ENCODE peak calls at places on chromosomes 7 and 10, in five cellular contexts. One of them, this sample, is unnamed.

GRCh38 chr10:101438881-101439391 is 85.0 kb downstream of the BTRC start:
- DNase-seq in NB4: no peak
- DNase-seq in thoracic aorta: no peak
- DNase-seq in astrocyte: no peak
- DNase-seq in AG09309: no peak
- DNase-seq in this sample: no peak

GRCh38 chr10:44300666-44301649 is 83.9 kb downstream of the CXCL12 start:
- DNase-seq in NB4: no peak
- DNase-seq in thoracic aorta: no peak
- DNase-seq in astrocyte: peak
- DNase-seq in AG09309: peak
- DNase-seq in this sample: peak

GRCh38 chr10:4183761-4184261 is 398.8 kb upstream of the KLF6 start:
- DNase-seq in thoracic aorta: no peak
- DNase-seq in AG09309: no peak
- DNase-seq in NB4: no peak
- DNase-seq in astrocyte: peak
- DNase-seq in this sample: peak

GRCh38 chr7:26167293-26167934 is 15.4 kb downstream of the NFE2L3 start:
- DNase-seq in AG09309: no peak
- DNase-seq in thoracic aorta: no peak
- DNase-seq in NB4: no peak
- DNase-seq in astrocyte: no peak
- DNase-seq in this sample: no peak

GRCh38 chr7:1758417-1758858 is 88.4 kb downstream of the ELFN1 start:
- DNase-seq in astrocyte: no peak
- DNase-seq in AG09309: no peak
- DNase-seq in thoracic aorta: no peak
- DNase-seq in NB4: peak
- DNase-seq in this sample: peak

GRCh38 chr7:2522780-2523433 is 3.3 kb downstream of the LFNG start:
- DNase-seq in AG09309: no peak
- DNase-seq in thoracic aorta: no peak
- DNase-seq in astrocyte: peak
- DNase-seq in NB4: no peak
- DNase-seq in this sample: peak

GRCh38 chr7:8125680-8126444 is 136.1 kb downstream of the ICA1 start:
- DNase-seq in NB4: peak
- DNase-seq in astrocyte: no peak
- DNase-seq in thoracic aorta: no peak
- DNase-seq in AG09309: no peak
- DNase-seq in this sample: no peak

GRCh38 chr7:39554583-39555140 is 11.5 kb upstream of the YAE1 start:
- DNase-seq in thoracic aorta: no peak
- DNase-seq in AG09309: peak
- DNase-seq in NB4: no peak
- DNase-seq in astrocyte: no peak
- DNase-seq in this sample: no peak

GRCh38 chr10:59611048-59611447 is 98.6 kb downstream of the SLC16A9 start:
- DNase-seq in AG09309: no peak
- DNase-seq in thoracic aorta: no peak
- DNase-seq in NB4: no peak
- DNase-seq in astrocyte: no peak
- DNase-seq in this sample: no peak

GRCh38 chr7:51315393-51316261 is 982 bp downstream of the COBL start:
- DNase-seq in NB4: no peak
- DNase-seq in AG09309: no peak
- DNase-seq in thoracic aorta: no peak
- DNase-seq in astrocyte: peak
- DNase-seq in this sample: peak

GRCh38 chr10:22758862-22759261 is 44.5 kb upstream of the PIP4K2A start:
- DNase-seq in thoracic aorta: no peak
- DNase-seq in astrocyte: no peak
- DNase-seq in NB4: no peak
- DNase-seq in AG09309: no peak
- DNase-seq in this sample: no peak

GRCh38 chr10:124943301-124944092 is 1.6 kb downstream of the ZRANB1 start:
- DNase-seq in NB4: no peak
- DNase-seq in AG09309: peak
- DNase-seq in thoracic aorta: no peak
- DNase-seq in astrocyte: peak
- DNase-seq in this sample: peak
- H3K4me3 ChIP-seq in NB4: no peak
- H3K4me3 ChIP-seq in AG09309: no peak
- H3K4me3 ChIP-seq in thoracic aorta: no peak
- H3K4me3 ChIP-seq in astrocyte: no peak
- H3K4me3 ChIP-seq in this sample: no peak

DNA sequence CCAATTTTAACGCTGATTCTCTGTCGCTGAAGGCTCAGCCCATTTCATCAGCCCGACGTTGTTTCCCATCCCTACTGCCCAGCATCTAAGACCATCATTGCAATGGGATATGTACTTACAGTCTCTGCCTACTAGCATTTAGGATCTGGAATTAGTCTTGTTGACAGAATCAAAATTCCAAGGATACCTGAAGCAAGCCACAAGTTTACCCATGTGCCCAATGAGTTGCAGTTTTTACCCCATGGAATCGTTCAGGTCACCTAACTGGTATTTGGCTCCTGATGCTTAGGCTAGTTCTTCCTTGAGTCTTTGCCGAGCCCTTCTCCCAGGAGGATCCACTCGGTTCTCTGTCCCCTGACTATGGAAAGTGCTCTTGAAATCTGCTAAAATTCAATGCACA is 276.8 kb downstream of the DNAJB9 start:
- DNase-seq in astrocyte: no peak
- DNase-seq in thoracic aorta: no peak
- DNase-seq in AG09309: no peak
- DNase-seq in NB4: no peak
- DNase-seq in this sample: no peak
- TF ChIP-seq CTCF in astrocyte: no peak
- TF ChIP-seq CTCF in thoracic aorta: no peak
- TF ChIP-seq CTCF in AG09309: no peak
- TF ChIP-seq CTCF in NB4: no peak
- TF ChIP-seq CTCF in this sample: no peak

GRCh38 chr7:27636326-27637006 is 26.2 kb downstream of the HIBADH start:
- DNase-seq in astrocyte: no peak
- DNase-seq in thoracic aorta: no peak
- DNase-seq in NB4: no peak
- DNase-seq in AG09309: peak
- DNase-seq in this sample: peak
- H3K4me3 ChIP-seq in astrocyte: no peak
- H3K4me3 ChIP-seq in thoracic aorta: no peak
- H3K4me3 ChIP-seq in NB4: no peak
- H3K4me3 ChIP-seq in AG09309: no peak
- H3K4me3 ChIP-seq in this sample: no peak

DNA sequence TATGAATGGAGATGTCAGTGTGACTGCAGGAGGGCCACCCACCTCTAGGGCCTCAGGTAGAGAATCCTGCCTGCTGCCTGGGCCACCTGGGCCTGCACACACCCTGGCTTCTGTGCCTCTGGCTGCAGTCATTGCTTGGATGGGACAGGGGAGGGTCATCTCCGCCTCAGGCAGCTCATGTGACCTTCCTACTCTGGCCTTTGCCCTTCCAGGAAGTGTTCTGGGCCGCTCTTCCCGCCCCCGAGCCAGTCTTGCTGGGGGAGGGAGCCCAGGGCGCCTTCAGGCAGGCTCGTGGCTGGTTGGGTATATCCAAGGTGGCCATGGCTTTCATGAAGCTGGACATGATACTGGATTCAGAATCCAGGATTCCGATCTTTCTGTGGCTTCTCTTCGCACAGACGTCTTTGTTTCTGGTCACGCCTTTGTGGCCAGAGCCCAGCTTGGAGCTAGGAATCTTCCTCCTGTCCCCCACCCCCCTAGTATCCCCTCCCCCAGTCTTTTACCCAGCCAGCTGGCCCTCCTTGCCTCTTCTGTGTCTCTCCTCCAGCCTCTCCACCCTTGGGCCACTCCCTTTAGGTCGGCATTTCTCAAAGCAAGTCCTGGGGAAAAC is 119.5 kb downstream of the ZMIZ1 start:
- DNase-seq in astrocyte: no peak
- DNase-seq in NB4: no peak
- DNase-seq in AG09309: no peak
- DNase-seq in thoracic aorta: no peak
- DNase-seq in this sample: no peak
- TF ChIP-seq CTCF in astrocyte: no peak
- TF ChIP-seq CTCF in NB4: no peak
- TF ChIP-seq CTCF in AG09309: no peak
- TF ChIP-seq CTCF in thoracic aorta: no peak
- TF ChIP-seq CTCF in this sample: no peak

GRCh38 chr7:125681508-125681907 is 751.9 kb upstream of the POT1 start:
- DNase-seq in thoracic aorta: no peak
- DNase-seq in NB4: no peak
- DNase-seq in astrocyte: no peak
- DNase-seq in AG09309: no peak
- DNase-seq in this sample: no peak
- H3K4me3 ChIP-seq in thoracic aorta: no peak
- H3K4me3 ChIP-seq in NB4: no peak
- H3K4me3 ChIP-seq in astrocyte: no peak
- H3K4me3 ChIP-seq in AG09309: no peak
- H3K4me3 ChIP-seq in this sample: no peak

GRCh38 chr10:36989233-36989632 is 136.2 kb upstream of the ANKRD30A start:
- DNase-seq in AG09309: no peak
- DNase-seq in NB4: no peak
- DNase-seq in astrocyte: no peak
- DNase-seq in thoracic aorta: no peak
- DNase-seq in this sample: no peak
- TF ChIP-seq CTCF in AG09309: no peak
- TF ChIP-seq CTCF in NB4: no peak
- TF ChIP-seq CTCF in astrocyte: no peak
- TF ChIP-seq CTCF in thoracic aorta: no peak
- TF ChIP-seq CTCF in this sample: no peak

DNA sequence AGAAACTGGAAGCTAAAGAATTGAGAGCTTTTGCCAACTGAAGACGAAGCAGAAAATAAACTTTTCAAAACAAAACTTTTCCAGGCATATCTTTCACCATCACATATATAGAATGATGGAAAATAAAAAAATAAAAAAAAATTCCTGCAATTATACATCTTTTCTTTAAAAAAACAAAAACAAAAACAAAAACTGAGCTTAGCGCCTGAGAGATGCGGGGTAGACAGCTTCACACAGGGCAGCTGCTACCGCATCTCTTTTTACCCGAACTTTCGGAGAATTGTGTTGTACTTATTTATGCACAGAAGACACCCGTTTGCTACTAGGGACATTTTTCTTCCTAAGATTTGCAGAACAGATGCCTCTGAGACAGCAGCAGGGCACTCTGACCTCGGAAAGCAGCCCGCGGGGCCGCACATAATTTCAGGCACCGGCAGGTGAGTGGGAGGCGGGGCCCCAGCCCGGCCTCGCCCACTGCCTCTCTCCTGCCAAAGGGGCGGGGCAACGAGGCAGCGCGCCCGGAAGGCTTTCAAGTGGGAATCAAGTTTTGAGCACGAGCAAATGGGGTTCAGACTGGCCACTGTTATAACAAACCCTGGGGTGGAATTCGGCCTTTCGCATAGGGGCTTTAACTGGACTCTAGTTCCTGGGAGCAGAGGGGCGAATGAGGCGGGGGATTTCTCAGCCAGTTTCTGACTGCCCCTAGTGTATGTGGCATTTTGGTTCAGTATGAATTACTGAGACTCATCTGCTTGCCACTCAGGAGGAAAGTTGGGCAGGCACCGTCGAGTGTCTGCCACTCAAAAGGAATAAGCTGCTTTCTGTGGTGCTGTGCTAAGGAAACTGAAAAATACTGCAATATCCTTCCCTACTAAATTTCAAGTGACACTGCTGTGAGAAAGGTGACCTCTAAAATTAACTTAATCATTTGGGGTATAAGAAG is 18.5 kb upstream of the FAM133B start:
- DNase-seq in thoracic aorta: no peak
- DNase-seq in AG09309: no peak
- DNase-seq in NB4: no peak
- DNase-seq in astrocyte: no peak
- DNase-seq in this sample: no peak
- H3K4me3 ChIP-seq in thoracic aorta: no peak
- H3K4me3 ChIP-seq in AG09309: no peak
- H3K4me3 ChIP-seq in NB4: no peak
- H3K4me3 ChIP-seq in astrocyte: no peak
- H3K4me3 ChIP-seq in this sample: peak

DNA sequence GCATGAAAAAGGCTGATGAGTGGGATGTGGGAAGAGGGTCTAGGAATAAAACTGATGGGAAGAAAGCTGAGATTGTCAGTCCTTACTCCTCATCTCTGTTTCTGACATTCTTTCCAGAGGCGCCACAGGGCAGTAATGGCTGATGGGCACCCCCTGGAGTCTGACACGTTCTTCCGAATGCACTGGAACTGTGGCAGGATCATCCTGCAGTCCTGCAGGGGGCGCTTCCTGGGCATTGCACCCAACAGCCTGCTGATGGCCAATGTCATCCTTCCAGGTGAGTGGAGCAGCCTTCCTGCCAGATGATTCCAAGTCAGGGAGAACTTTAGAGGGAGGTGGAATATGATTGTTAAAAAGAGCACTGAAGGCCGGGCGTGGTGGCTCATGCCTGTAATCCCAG is 4.8 kb downstream of the FSCN3 start:
- DNase-seq in astrocyte: no peak
- DNase-seq in AG09309: no peak
- DNase-seq in NB4: peak
- DNase-seq in thoracic aorta: no peak
- DNase-seq in this sample: no peak
- TF ChIP-seq CTCF in astrocyte: no peak
- TF ChIP-seq CTCF in AG09309: peak
- TF ChIP-seq CTCF in NB4: peak
- TF ChIP-seq CTCF in thoracic aorta: no peak
- TF ChIP-seq CTCF in this sample: peak

DNA sequence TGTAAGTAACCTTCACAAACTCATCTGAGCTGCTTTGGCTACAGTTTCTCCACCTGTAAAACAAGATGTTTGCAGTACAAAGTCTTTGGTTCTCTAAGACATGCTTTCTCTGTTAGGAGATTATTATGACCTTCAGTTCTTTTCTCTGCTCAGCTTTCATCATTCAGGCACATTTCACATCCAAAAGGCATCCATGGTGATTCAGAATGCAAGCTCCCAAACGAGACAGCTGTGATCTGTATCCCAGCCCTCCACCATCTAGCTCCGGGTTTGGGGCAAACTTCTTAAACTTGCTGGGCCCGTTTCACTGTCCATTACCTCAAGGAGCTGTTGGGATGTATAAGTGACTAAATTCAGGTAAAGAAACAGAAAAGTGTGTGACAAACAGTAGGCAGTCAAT is 95.8 kb upstream of the COL1A2 start:
- DNase-seq in thoracic aorta: no peak
- DNase-seq in NB4: no peak
- DNase-seq in astrocyte: peak
- DNase-seq in AG09309: no peak
- DNase-seq in this sample: peak
- H3K4me3 ChIP-seq in thoracic aorta: no peak
- H3K4me3 ChIP-seq in NB4: no peak
- H3K4me3 ChIP-seq in astrocyte: no peak
- H3K4me3 ChIP-seq in AG09309: no peak
- H3K4me3 ChIP-seq in this sample: no peak

This sample was measured in choroid plexus epithelial cell.